ENCODE peak calls at places on chromosome 2, in four cellular contexts. C is PC-3, X is mesenchymal stem cell, R is HepG2. S is an unnamed sample.

GRCh38 chr2:39730276-39730675 is 48.8 kb downstream of the THUMPD2 start:
- DNase-seq in C (no peak), X (no peak), R (no peak), S (no peak)

GRCh38 chr2:119914266-119914665 is 98.6 kb upstream of the EPB41L5 start:
- DNase-seq in X (peak), C (peak), R (no peak), S (peak)

GRCh38 chr2:222309361-222309760 is 10.6 kb upstream of the PAX3 start:
- DNase-seq in R (no peak), X (no peak), C (no peak), S (no peak)

GRCh38 chr2:2590141-2590540 is 259.1 kb upstream of the MYT1L start:
- DNase-seq in C (no peak), X (no peak), R (no peak), S (no peak)

GRCh38 chr2:23069156-23069555 is 315.8 kb upstream of the KLHL29 start:
- DNase-seq in C (no peak), X (no peak), R (peak), S (no peak)

GRCh38 chr2:135688002-135688401 is 53.7 kb upstream of the UBXN4 start:
- DNase-seq in X (peak), C (no peak), R (no peak), S (peak)

GRCh38 chr2:186687774-186688173 is 6.1 kb upstream of the FAM171B start:
- DNase-seq in X (peak), R (no peak), C (no peak), S (no peak)

GRCh38 chr2:199985625-199986207 is 30.3 kb downstream of the MAIP1 start:
- DNase-seq in C (peak), X (peak), R (peak), S (peak)

GRCh38 chr2:30272761-30273573 is 41.6 kb downstream of the LBH start:
- DNase-seq in C (peak), R (no peak), X (peak), S (peak)

GRCh38 chr2:136116813-136117390 is 1.0 kb downstream of the CXCR4 start:
- DNase-seq in X (no peak), C (no peak), R (no peak), S (no peak)

GRCh38 chr2:11634584-11634983 is 35.4 kb downstream of the NTSR2 start:
- DNase-seq in C (no peak), X (no peak), R (no peak), S (no peak)

GRCh38 chr2:71793965-71794364 is 340.6 kb downstream of the DYSF start:
- DNase-seq in C (no peak), R (no peak), X (no peak), S (no peak)

GRCh38 chr2:145652992-145653545 is 1133.2 kb upstream of the ZEB2 start:
- DNase-seq in R (no peak), X (peak), C (peak), S (peak)

GRCh38 chr2:182616471-182617393 is 99.3 kb upstream of the DNAJC10 start:
- DNase-seq in R (peak), C (no peak), X (peak), S (peak)

GRCh38 chr2:215958231-215958630 is 55.1 kb downstream of the MREG start:
- DNase-seq in R (no peak), C (no peak), X (no peak), S (no peak)

GRCh38 chr2:138502253-138503086 is 900 bp downstream of the SPOPL start:
- DNase-seq in X (peak), R (peak), C (peak), S (no peak)

GRCh38 chr2:106956879-106957278 is 70.9 kb upstream of the ST6GAL2 start:
- DNase-seq in C (peak), X (peak), R (no peak), S (peak)

GRCh38 chr2:8575011-8575750 is 106.7 kb upstream of the ID2 start:
- DNase-seq in C (no peak), R (peak), X (no peak), S (peak)

DNA sequence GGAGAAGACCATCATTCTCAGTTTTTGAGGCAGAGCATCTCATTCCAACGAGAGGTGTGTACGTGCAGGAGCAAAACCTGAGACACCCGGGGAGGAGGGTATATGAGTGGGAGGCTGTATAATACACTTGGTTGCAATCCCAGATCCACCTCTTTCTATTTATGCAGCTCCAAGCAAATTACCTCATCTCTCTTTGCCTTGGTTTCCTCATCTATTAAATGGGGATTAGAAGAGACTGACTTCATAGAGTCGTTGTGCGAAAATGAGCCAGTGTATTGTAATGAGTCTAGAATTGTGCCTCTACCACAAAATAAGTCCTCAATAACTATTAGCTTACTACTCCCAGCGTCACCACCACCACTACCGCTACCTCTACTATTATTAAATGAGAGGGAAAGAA is 40.1 kb downstream of the TGOLN2 start:
- DNase-seq in X (no peak), C (no peak), R (no peak), S (no peak)
- H3K4me2 ChIP-seq in X (no peak), C (peak), R (no peak), S (peak)

GRCh38 chr2:227509824-227510619 is 38.1 kb downstream of the AGFG1 start:
- DNase-seq in X (peak), R (peak), C (peak), S (peak)
- H3K4me2 ChIP-seq in X (no peak), R (peak), C (peak), S (no peak)

GRCh38 chr2:239306274-239307220 is 94.3 kb downstream of the HDAC4 start:
- DNase-seq in X (no peak), C (no peak), R (no peak), S (no peak)
- H3K4me2 ChIP-seq in X (no peak), C (no peak), R (no peak), S (no peak)

GRCh38 chr2:28620801-28621171 is 124.9 kb downstream of the PLB1 start:
- DNase-seq in R (no peak), X (no peak), C (no peak), S (no peak)
- H3K4me2 ChIP-seq in R (peak), X (no peak), C (peak), S (peak)

GRCh38 chr2:127701193-127701650 is at the start of gene SFT2D3:
- DNase-seq in X (peak), R (peak), C (peak), S (peak)
- H3K4me2 ChIP-seq in X (peak), R (peak), C (peak), S (peak)